ENCODE peak calls at places on chromosomes 12 and 14, in seven cellular contexts. D, H, Z, V, S, G and U are unnamed samples.

GRCh38 chr14:93937519-93937918 is 10.4 kb downstream of the FAM181A start:
- DNase-seq in D (no peak), H (no peak), Z (no peak), V (no peak), S (no peak), G (no peak), U (no peak)

GRCh38 chr12:126663304-126664094 is 1598.3 kb downstream of the AACS start:
- DNase-seq in D (peak; percentile 64), H (no peak), Z (no peak), V (no peak), S (peak; percentile 75), G (no peak), U (no peak)

GRCh38 chr12:89324437-89324836 is 27.9 kb downstream of the DUSP6 start:
- DNase-seq in D (no peak), H (no peak), Z (no peak), V (no peak), S (no peak), G (peak; percentile 67), U (no peak)

GRCh38 chr14:90575336-90575735 is 178.5 kb downstream of the CALM1 start:
- DNase-seq in D (no peak), H (no peak), Z (no peak), V (no peak), S (no peak), G (no peak), U (no peak)

GRCh38 chr14:51386983-51387730 is 147.1 kb downstream of the TMX1 start:
- DNase-seq in D (peak; percentile 37), H (no peak), Z (no peak), V (no peak), S (no peak), G (no peak), U (no peak)

GRCh38 chr12:94560416-94561221 is 89.7 kb downstream of the TMCC3 start:
- DNase-seq in D (peak; percentile 81), H (no peak), Z (no peak), V (no peak), S (peak; percentile 52), G (peak; percentile 79), U (no peak)

GRCh38 chr12:34526946-34527345 is 504.6 kb downstream of the ALG10 start:
- DNase-seq in D (no peak), H (no peak), Z (no peak), V (no peak), S (no peak), G (no peak), U (no peak)

GRCh38 chr12:24561411-24561871 is 387.5 kb downstream of the BCAT1 start:
- DNase-seq in D (peak; percentile 91), H (no peak), Z (no peak), V (no peak), S (peak; percentile 56), G (no peak), U (no peak)

GRCh38 chr12:20525064-20525610 is 156.8 kb downstream of the PDE3A start:
- DNase-seq in D (no peak), H (no peak), Z (no peak), V (no peak), S (no peak), G (no peak), U (no peak)

GRCh38 chr12:6039894-6040601 is 84.4 kb downstream of the VWF start:
- DNase-seq in D (peak; percentile 85), H (no peak), Z (no peak), V (peak; percentile 55), S (peak; percentile 87), G (peak; percentile 68), U (peak; percentile 32)

GRCh38 chr14:80567905-80568512 is 356.7 kb upstream of the DIO2 start:
- DNase-seq in D (peak; percentile 14), H (no peak), Z (no peak), V (no peak), S (no peak), G (no peak), U (no peak)

GRCh38 chr14:23750357-23750756 is 114.2 kb downstream of the DHRS2 start:
- DNase-seq in D (no peak), H (no peak), Z (no peak), V (no peak), S (no peak), G (no peak), U (no peak)

GRCh38 chr12:71683633-71684032 is 2.2 kb upstream of the TMEM19 start:
- DNase-seq in D (no peak), H (no peak), Z (no peak), V (no peak), S (no peak), G (no peak), U (no peak)

GRCh38 chr12:93664573-93665138 is 12.5 kb upstream of the CRADD start:
- DNase-seq in D (no peak), H (no peak), Z (no peak), V (no peak), S (no peak), G (no peak), U (no peak)

GRCh38 chr14:58133739-58134138 is 18.3 kb downstream of the ARMH4 start:
- DNase-seq in D (peak; percentile 61), H (no peak), Z (no peak), V (no peak), S (no peak), G (no peak), U (no peak)

GRCh38 chr14:37526992-37527391 is 68.1 kb downstream of the FOXA1 start:
- DNase-seq in D (no peak), H (no peak), Z (no peak), V (no peak), S (no peak), G (no peak), U (no peak)

GRCh38 chr12:115384391-115384790 is 700.4 kb upstream of the TBX3 start:
- DNase-seq in D (peak; percentile 72), H (no peak), Z (no peak), V (no peak), S (no peak), G (no peak), U (no peak)

GRCh38 chr14:81519200-81519998 is 14.3 kb downstream of the SEL1L start:
- DNase-seq in D (peak; percentile 42), H (no peak), Z (no peak), V (no peak), S (no peak), G (no peak), U (no peak)

GRCh38 chr12:38386238-38386985 is 69.8 kb downstream of the ALG10B start:
- DNase-seq in D (peak; percentile 2), H (no peak), Z (no peak), V (no peak), S (no peak), G (no peak), U (no peak)

GRCh38 chr12:38385492-38385864 is 68.9 kb downstream of the ALG10B start:
- DNase-seq in D (peak; percentile 0), H (no peak), Z (no peak), V (no peak), S (no peak), G (no peak), U (no peak)

GRCh38 chr12:38389581-38389980 is 73.0 kb downstream of the ALG10B start:
- DNase-seq in D (no peak), H (no peak), Z (no peak), V (no peak), S (no peak), G (no peak), U (no peak)

GRCh38 chr12:38384816-38385491 is 68.4 kb downstream of the ALG10B start:
- DNase-seq in D (peak; percentile 81), H (no peak), Z (no peak), V (no peak), S (peak; percentile 7), G (peak; percentile 40), U (no peak)
- H3K27ac ChIP-seq in D (no peak overlapping the region), H (no peak overlapping the region), Z (no peak overlapping the region), V (no peak overlapping the region), S (no peak overlapping the region), G (no peak overlapping the region), U (no peak overlapping the region)

DNA sequence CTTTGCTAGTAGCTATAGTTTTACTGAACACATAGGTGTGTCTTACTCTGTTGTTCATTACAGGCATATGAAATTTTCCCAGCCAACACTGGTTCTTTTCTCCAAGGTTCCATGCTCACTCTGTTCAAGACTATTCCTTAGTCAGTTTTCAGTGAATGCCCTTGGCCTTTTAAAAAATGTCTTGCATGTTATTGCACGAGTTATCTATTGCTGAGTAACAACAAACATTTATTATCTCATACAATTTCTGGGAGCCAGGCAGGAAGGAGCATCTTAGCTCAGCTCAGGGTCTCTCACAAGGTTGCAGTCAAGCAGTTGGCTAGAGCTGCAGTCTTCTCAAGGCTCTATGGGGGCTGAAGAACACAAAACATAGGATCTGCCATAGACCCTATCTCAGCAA is 223.5 kb downstream of the BTG1 start:
- DNase-seq in D (no peak), H (no peak), Z (no peak), V (no peak), S (no peak), G (no peak), U (no peak)
- H3K27ac ChIP-seq in D (no peak overlapping the region), H (no peak overlapping the region), Z (no peak overlapping the region), V (no peak overlapping the region), S (no peak overlapping the region), G (no peak overlapping the region), U (no peak overlapping the region)

DNA sequence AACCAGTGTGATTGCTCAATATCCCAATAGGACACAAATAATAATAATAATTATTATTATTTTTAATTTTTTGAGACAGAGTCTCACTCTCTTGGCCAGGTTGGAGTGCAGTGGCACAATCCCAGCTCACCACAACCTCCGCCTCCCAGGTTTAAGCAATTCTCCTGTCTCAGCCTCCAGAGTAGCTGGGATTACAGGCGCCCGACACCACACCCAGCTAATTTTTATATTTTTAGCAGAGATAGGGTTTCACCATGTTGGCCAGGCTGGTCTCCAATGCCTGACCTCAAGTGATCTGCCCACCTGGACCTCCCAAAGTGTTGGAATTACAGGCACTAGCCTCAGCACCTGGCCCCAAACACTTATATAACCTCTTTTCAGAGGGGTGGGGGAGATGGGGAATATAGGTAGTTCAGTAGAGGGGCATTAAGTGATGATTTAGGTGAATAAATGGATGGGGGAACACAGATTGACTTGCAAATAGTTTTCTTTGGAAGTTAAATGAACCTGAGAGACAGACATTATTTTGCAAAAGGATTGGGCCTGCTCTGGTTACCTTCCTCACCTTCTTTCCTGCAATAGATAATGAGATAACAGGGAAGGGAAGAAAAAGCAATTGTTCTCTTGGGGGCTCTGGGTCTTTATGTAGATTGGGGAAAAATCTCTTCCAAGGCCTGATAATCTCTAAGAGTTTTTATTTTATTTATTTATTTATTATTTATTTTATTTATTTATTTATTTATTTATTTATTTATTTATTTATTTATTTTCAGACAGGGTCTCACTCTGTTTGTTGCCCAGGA is 57.7 kb downstream of the RESF1 start:
- DNase-seq in D (no peak), H (no peak), Z (no peak), V (no peak), S (no peak), G (no peak), U (no peak)
- H3K27ac ChIP-seq in D (peak overlapping the region; percentile 75), H (no peak overlapping the region), Z (no peak overlapping the region), V (no peak overlapping the region), S (no peak overlapping the region), G (no peak overlapping the region), U (no peak overlapping the region)

GRCh38 chr12:55929306-55929791 is 1.6 kb upstream of the DGKA start:
- DNase-seq in D (no peak), H (no peak), Z (no peak), V (peak; percentile 36), S (no peak), G (peak; percentile 86), U (peak; percentile 92)
- H3K27ac ChIP-seq in D (no peak overlapping the region), H (peak overlapping the region; percentile 98), Z (peak overlapping the region; percentile 91), V (no peak overlapping the region), S (no peak overlapping the region), G (no peak overlapping the region), U (peak overlapping the region; percentile 93)